ENCODE peak calls at places on chromosomes 12 and 14, in six cellular contexts. Q is HepG2, B is stomach, G is sigmoid colon, V is K562, I is suprapubic skin. K is an unnamed sample.

GRCh38 chr12:113276946-113277500 is 55.8 kb downstream of the TPCN1 start:
- DNase-seq in G (peak; percentile 27), I (no peak), B (no peak), V (no peak), Q (no peak), K (no peak)

GRCh38 chr12:103085541-103085940 is 128.1 kb downstream of the ASCL1 start:
- DNase-seq in I (no peak), B (no peak), V (no peak), G (no peak), Q (no peak), K (no peak)

GRCh38 chr14:39342768-39343167 is 89.5 kb downstream of the FBXO33 start:
- DNase-seq in G (no peak), B (no peak), Q (no peak), I (no peak), V (no peak), K (no peak)

GRCh38 chr14:104677506-104678332 is 11.7 kb upstream of the INF2 start:
- DNase-seq in I (no peak), V (peak; percentile 84), Q (no peak), G (peak; percentile 89), B (peak; percentile 69), K (peak; percentile 73)

GRCh38 chr12:19085090-19085489 is 44.4 kb upstream of the PLEKHA5 start:
- DNase-seq in I (no peak), V (no peak), G (no peak), Q (no peak), B (no peak), K (no peak)

GRCh38 chr14:100711117-100711462 is 15.6 kb upstream of the DLK1 start:
- DNase-seq in V (no peak), G (no peak), B (no peak), I (no peak), Q (no peak), K (no peak)

GRCh38 chr12:99453831-99454538 is 193.6 kb upstream of the GARIN6 start:
- DNase-seq in G (no peak), I (no peak), V (no peak), B (no peak), Q (no peak), K (no peak)

GRCh38 chr14:105486974-105487448 is 325 bp downstream of the CRIP1 start:
- DNase-seq in V (no peak), Q (no peak), G (peak; percentile 89), B (no peak), I (no peak), K (peak; percentile 79)

GRCh38 chr14:92986254-92987147 is 63.6 kb downstream of the CHGA start:
- DNase-seq in B (peak; percentile 72), Q (peak; percentile 92), I (no peak), G (peak; percentile 83), V (no peak), K (no peak)

GRCh38 chr12:52929538-52929937 is 19.4 kb upstream of the KRT18 start:
- DNase-seq in B (no peak), G (no peak), Q (no peak), I (no peak), V (no peak), K (no peak)

GRCh38 chr14:96268426-96269358 is 12.7 kb downstream of the BDKRB1 start:
- DNase-seq in V (no peak), G (peak; percentile 92), Q (no peak), I (peak; percentile 84), B (no peak), K (peak; percentile 58)

GRCh38 chr12:64828713-64829112 is 4.3 kb downstream of the TBC1D30 start:
- DNase-seq in B (no peak), V (no peak), G (no peak), I (no peak), Q (no peak), K (no peak)

GRCh38 chr14:35504260-35504659 is 29.7 kb upstream of the INSM2 start:
- DNase-seq in Q (peak; percentile 85), I (no peak), V (no peak), G (no peak), B (no peak), K (no peak)

GRCh38 chr14:95765016-95765415 is 51.1 kb upstream of the TCL1A start:
- DNase-seq in B (no peak), V (no peak), I (no peak), Q (no peak), G (no peak), K (no peak)

GRCh38 chr12:122959566-122960192 is 6.6 kb downstream of the ABCB9 start:
- DNase-seq in I (no peak), B (no peak), Q (no peak), V (no peak), G (no peak), K (no peak)

GRCh38 chr12:88958961-88959360 is 378.7 kb upstream of the KITLG start:
- DNase-seq in V (no peak), I (no peak), B (no peak), G (no peak), Q (no peak), K (no peak)

GRCh38 chr12:32828552-32828951 is 68.0 kb downstream of the PKP2 start:
- DNase-seq in Q (no peak), G (no peak), I (no peak), B (no peak), V (no peak), K (no peak)

GRCh38 chr12:95368931-95369330 is 105.0 kb upstream of the METAP2 start:
- DNase-seq in G (no peak), Q (no peak), I (no peak), B (no peak), V (no peak), K (no peak)

DNA sequence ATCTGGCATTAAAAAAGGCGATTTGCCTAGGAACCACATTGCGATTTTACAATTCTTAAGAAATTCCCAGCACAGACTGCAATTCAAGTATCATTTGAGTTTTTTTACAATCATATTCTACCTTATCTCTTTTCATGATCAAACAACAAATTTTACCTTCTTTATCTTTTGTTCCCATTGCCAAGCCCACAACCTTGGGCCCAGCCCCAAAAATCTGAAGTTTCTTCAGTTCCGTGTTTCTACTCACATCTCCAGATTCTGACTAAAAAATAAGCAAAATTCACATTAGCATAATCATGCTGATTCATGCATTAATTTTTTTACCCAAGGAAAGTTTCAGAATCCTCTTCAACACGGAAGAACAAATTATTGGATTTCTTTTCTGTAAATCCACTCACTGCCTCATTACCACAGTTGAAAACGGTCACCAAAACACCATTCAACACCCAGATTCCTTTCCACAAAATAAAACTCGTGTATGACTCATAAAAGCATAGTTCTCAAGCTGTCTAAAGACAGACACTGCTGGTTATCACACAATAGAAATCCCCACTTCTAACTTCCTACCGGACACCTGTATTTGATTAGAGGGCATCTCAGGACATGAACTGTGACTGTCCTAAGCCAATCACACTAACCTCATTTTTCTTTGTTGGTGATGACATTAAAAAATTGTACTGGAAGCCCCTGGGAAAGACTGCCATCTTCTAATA is 32.7 kb downstream of the KDM5A start:
- DNase-seq in G (no peak), V (no peak), B (no peak), I (no peak), Q (no peak), K (no peak)
- H3K36me3 ChIP-seq in G (peaks cover 33% of the 10 kb centered on the region), V (peaks cover 57% of the 10 kb centered on the region), B (peaks cover 100% of the 10 kb centered on the region), I (peaks cover 92% of the 10 kb centered on the region), Q (peaks cover 62% of the 10 kb centered on the region), K (peaks cover 74% of the 10 kb centered on the region)

DNA sequence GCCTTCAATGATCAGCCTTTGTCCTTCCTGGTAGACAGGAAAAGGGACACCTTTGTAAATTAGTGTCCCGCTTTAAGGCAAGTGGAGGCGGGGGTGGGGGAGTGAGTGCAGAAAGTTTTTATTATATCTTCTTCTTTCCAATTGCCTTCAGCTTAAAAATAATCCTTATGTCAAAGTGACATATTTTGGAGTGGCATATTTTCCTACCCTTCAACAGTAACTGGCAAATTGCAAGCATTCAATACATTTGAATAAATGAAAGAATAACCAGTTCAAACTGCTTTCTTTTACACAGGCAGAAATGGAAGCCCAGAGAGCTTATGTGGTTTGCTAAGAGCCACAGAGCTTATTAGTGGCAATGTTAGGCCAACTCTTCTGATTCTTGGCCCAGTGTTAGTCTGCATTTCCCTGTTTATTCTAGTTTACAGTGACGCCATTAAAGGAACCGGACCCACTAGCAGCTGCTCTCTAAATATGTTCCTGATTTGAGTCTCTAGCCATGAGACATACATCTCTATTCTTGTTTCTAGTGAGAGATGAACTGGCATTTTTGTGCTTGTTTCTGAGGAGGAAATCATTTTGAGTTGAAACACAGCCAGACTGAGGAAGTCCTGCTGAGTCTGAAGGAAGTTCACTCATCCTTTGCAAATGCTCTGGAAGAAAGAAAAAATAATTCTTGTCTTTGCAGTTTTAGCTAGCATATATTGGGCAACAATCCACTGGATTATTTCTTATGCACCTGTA is 468.7 kb downstream of the NOVA1 start:
- DNase-seq in B (no peak), I (no peak), V (no peak), G (no peak), Q (no peak), K (no peak)
- TF ChIP-seq EP300 in B (no peak), I (no peak), V (no peak), G (no peak), Q (no peak), K (no peak)

GRCh38 chr14:90642239-90642717 is 174.0 kb downstream of the TTC7B start:
- DNase-seq in V (no peak), G (no peak), B (no peak), I (no peak), Q (peak; percentile 76), K (no peak)
- TF ChIP-seq POLR2AphosphoS5 in V (no peak), G (peak; percentile 27), B (no peak), I (no peak), Q (no peak), K (no peak)

DNA sequence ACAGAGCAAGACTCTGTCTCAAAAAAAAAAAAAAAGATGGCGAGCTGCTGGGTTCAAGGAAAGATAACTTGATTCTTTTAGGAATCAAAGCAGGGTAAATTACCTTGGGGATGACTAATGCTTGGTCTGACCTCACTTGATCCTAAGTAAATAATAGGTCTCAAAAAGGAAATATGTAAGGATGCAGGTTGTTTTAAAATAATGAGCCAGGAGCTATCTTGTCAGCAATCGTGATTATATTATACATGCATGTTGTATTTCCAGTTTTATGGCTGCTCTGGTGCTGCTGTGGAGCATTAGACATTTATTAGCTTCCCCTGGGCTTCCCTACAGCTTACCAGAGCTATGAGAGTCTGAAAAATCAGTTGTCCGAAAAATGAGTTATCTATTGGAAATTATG is 2.6 kb downstream of the EIF2B2 start:
- DNase-seq in V (no peak), I (no peak), G (no peak), B (no peak), Q (no peak), K (no peak)
- H3K36me3 ChIP-seq in V (peaks cover 60% of the 10 kb centered on the region), I (peaks cover 47% of the 10 kb centered on the region), G (peaks cover 32% of the 10 kb centered on the region), B (peaks cover 58% of the 10 kb centered on the region), Q (peaks cover 44% of the 10 kb centered on the region), K (peaks cover 40% of the 10 kb centered on the region)

GRCh38 chr12:26156996-26157395 is 32.2 kb upstream of the BHLHE41 start:
- DNase-seq in I (no peak), G (no peak), V (no peak), Q (no peak), B (no peak), K (no peak)

GRCh38 chr12:26153421-26154154 is 28.8 kb upstream of the BHLHE41 start:
- DNase-seq in B (no peak), Q (peak; percentile 75), G (no peak), V (no peak), I (no peak), K (no peak)

GRCh38 chr12:26152507-26153102 is 27.8 kb upstream of the BHLHE41 start:
- DNase-seq in V (no peak), B (no peak), I (no peak), Q (no peak), G (no peak), K (no peak)

GRCh38 chr12:26158078-26158764 is 33.4 kb upstream of the BHLHE41 start:
- DNase-seq in B (no peak), I (no peak), G (no peak), Q (no peak), V (no peak), K (no peak)

GRCh38 chr12:26156201-26156871 is 31.5 kb upstream of the BHLHE41 start:
- DNase-seq in Q (no peak), I (no peak), V (no peak), B (no peak), G (no peak), K (peak; percentile 33)
- TF ChIP-seq EP300 in Q (no peak), I (no peak), V (no peak), B (no peak), G (no peak), K (no peak)

GRCh38 chr12:125185740-125186470 is 120.7 kb downstream of the AACS start:
- DNase-seq in V (peak; percentile 85), B (peak; percentile 78), Q (peak; percentile 53), G (peak; percentile 77), I (no peak), K (peak; percentile 77)
- TF ChIP-seq POLR2AphosphoS5 in V (no peak), B (no peak), Q (no peak), G (no peak), I (no peak), K (no peak)

K was measured in transverse colon.